ENCODE peak calls at places on chromosome 16, in nine cellular contexts. G is body of pancreas; V is NCI-H2081; Z is type B pancreatic cell; H is activated CD4-positive, alpha-beta T cell treated with anti-CD3 and anti-CD28 coated beads, Interleukin-2, amount 50 U/mL, for 24 hours; J is PC-3; D is uterus; S is H7; A is CD8-positive, alpha-beta T cell. K is an unnamed sample.

GRCh38 chr16:66950437-66950836 is 10.6 kb upstream of the CES3 start:
- DNase-seq in G (no peak), V (no peak), Z (no peak), H (no peak), J (no peak), D (no peak), S (no peak), A (no peak), K (no peak)

GRCh38 chr16:80828495-80828894 is 24.1 kb upstream of the CDYL2 start:
- DNase-seq in G (no peak), V (no peak), Z (no peak), H (no peak), J (no peak), D (no peak), S (no peak), A (no peak), K (no peak)

GRCh38 chr16:70432800-70433455 is 6.0 kb downstream of the ST3GAL2 start:
- DNase-seq in G (peak), V (no peak), Z (no peak), H (no peak), J (no peak), D (no peak), S (peak), A (no peak), K (no peak)

GRCh38 chr16:57377080-57377841 is 5.0 kb downstream of the CX3CL1 start:
- DNase-seq in G (no peak), V (no peak), Z (no peak), H (no peak), J (peak), D (no peak), S (peak), A (no peak), K (no peak)

GRCh38 chr16:53949716-53950410 is 245.9 kb downstream of the FTO start:
- DNase-seq in G (no peak), V (no peak), Z (no peak), H (no peak), J (no peak), D (no peak), S (no peak), A (no peak), K (no peak)

GRCh38 chr16:89909777-89910716 is 8.6 kb upstream of the MC1R start:
- DNase-seq in G (peak), V (peak), Z (no peak), H (peak), J (peak), D (peak), S (peak), A (peak), K (no peak)

GRCh38 chr16:53506254-53506653 is 3.2 kb upstream of the AKTIP start:
- DNase-seq in G (no peak), V (no peak), Z (no peak), H (no peak), J (no peak), D (no peak), S (no peak), A (no peak), K (no peak)

GRCh38 chr16:84789431-84789830 is 30.4 kb upstream of the CRISPLD2 start:
- DNase-seq in G (no peak), V (no peak), Z (no peak), H (no peak), J (no peak), D (no peak), S (no peak), A (no peak), K (no peak)

GRCh38 chr16:2295056-2295798 is 27.3 kb upstream of the RNPS1 start:
- DNase-seq in G (no peak), V (no peak), Z (no peak), H (no peak), J (no peak), D (no peak), S (no peak), A (no peak), K (no peak)

GRCh38 chr16:87486282-87486681 is 6.5 kb downstream of the ZCCHC14 start:
- DNase-seq in G (no peak), V (no peak), Z (no peak), H (no peak), J (no peak), D (no peak), S (no peak), A (no peak), K (no peak)

GRCh38 chr16:30335598-30336474 is 19.3 kb downstream of the CD2BP2 start:
- DNase-seq in G (peak), V (no peak), Z (no peak), H (no peak), J (peak), D (no peak), S (no peak), A (no peak), K (no peak)

GRCh38 chr16:68298907-68299515 is 11.7 kb downstream of the SLC7A6OS start:
- DNase-seq in G (peak), V (no peak), Z (no peak), H (no peak), J (peak), D (peak), S (no peak), A (no peak), K (no peak)

GRCh38 chr16:71775949-71776348 is 32.7 kb downstream of the AP1G1 start:
- DNase-seq in G (no peak), V (no peak), Z (no peak), H (no peak), J (no peak), D (no peak), S (no peak), A (no peak), K (no peak)

GRCh38 chr16:17304124-17304813 is 166.5 kb downstream of the XYLT1 start:
- DNase-seq in G (peak), V (no peak), Z (no peak), H (no peak), J (peak), D (no peak), S (no peak), A (no peak), K (no peak)

GRCh38 chr16:69017036-69017783 is 88.2 kb upstream of the HAS3 start:
- DNase-seq in G (no peak), V (no peak), Z (no peak), H (no peak), J (peak), D (no peak), S (no peak), A (no peak), K (no peak)

GRCh38 chr16:24668481-24669001 is 60.9 kb upstream of the TNRC6A start:
- DNase-seq in G (peak), V (no peak), Z (no peak), H (peak), J (no peak), D (peak), S (no peak), A (no peak), K (no peak)

GRCh38 chr16:13997933-13998332 is 73.2 kb upstream of the MRTFB start:
- DNase-seq in G (peak), V (no peak), Z (no peak), H (no peak), J (peak), D (no peak), S (no peak), A (no peak), K (peak)

GRCh38 chr16:5851583-5851982 is 754.0 kb upstream of the EEF2KMT start:
- DNase-seq in G (no peak), V (no peak), Z (no peak), H (no peak), J (peak), D (no peak), S (no peak), A (no peak), K (no peak)

GRCh38 chr16:15539197-15539596 is 103.8 kb downstream of the MARF1 start:
- DNase-seq in G (no peak), V (no peak), Z (no peak), H (no peak), J (no peak), D (no peak), S (peak), A (no peak), K (no peak)

GRCh38 chr16:55703003-55704001 is 47.5 kb downstream of the SLC6A2 start:
- DNase-seq in G (peak), V (peak), Z (no peak), H (no peak), J (peak), D (no peak), S (peak), A (no peak), K (no peak)

GRCh38 chr16:65751622-65752598 is 614.6 kb upstream of the CDH5 start:
- DNase-seq in G (no peak), V (no peak), Z (no peak), H (no peak), J (no peak), D (no peak), S (no peak), A (no peak), K (no peak)

GRCh38 chr16:6160303-6160702 is 1062.7 kb upstream of the EEF2KMT start:
- DNase-seq in G (no peak), V (no peak), Z (no peak), H (no peak), J (no peak), D (no peak), S (no peak), A (no peak), K (no peak)

GRCh38 chr16:67805718-67806427 is 487 bp downstream of the RANBP10 start:
- DNase-seq in G (peak), V (no peak), Z (no peak), H (no peak), J (no peak), D (peak), S (no peak), A (no peak), K (no peak)

GRCh38 chr16:89473791-89474414 is 16.5 kb downstream of the ANKRD11 start:
- DNase-seq in G (no peak), V (no peak), Z (no peak), H (no peak), J (peak), D (no peak), S (no peak), A (no peak), K (no peak)

GRCh38 chr16:66315210-66315825 is 51.2 kb upstream of the CDH5 start:
- DNase-seq in G (peak), V (peak), Z (no peak), H (peak), J (peak), D (peak), S (peak), A (peak), K (peak)

K was measured in NCI-H2107.